ENCODE peak calls at places on chromosomes 6 and 20, in four cellular contexts. T, U, P and Q are unnamed samples.
A peak's percentile ranks its signal among the peaks of the same experiment; 100 is the strongest.

GRCh38 chr6:167566711-167567141 is 241.8 kb downstream of the TTLL2 start:
- DNase-seq in T (no peak), U (no peak), P (no peak), Q (no peak)

GRCh38 chr6:32982084-32982701 is 13.8 kb downstream of the BRD2 start:
- DNase-seq in T (no peak), U (no peak), P (no peak), Q (no peak)

GRCh38 chr6:14622135-14622534 is 504.6 kb downstream of the CD83 start:
- DNase-seq in T (no peak), U (no peak), P (no peak), Q (peak; percentile 97)

GRCh38 chr6:98787401-98787800 is 47.0 kb upstream of the POU3F2 start:
- DNase-seq in T (no peak), U (no peak), P (no peak), Q (no peak)

GRCh38 chr6:110514818-110515217 is 38.4 kb upstream of the SLC22A16 start:
- DNase-seq in T (no peak), U (no peak), P (no peak), Q (no peak)

GRCh38 chr20:16518068-16518783 is 55.0 kb downstream of the KIF16B start:
- DNase-seq in T (no peak), U (peak; percentile 60), P (peak; percentile 18), Q (peak; percentile 60)

GRCh38 chr20:14384411-14384810 is 47.0 kb upstream of the FLRT3 start:
- DNase-seq in T (no peak), U (no peak), P (no peak), Q (no peak)

GRCh38 chr6:148177589-148178233 is 164.9 kb upstream of the SASH1 start:
- DNase-seq in T (peak; percentile 89), U (peak; percentile 36), P (peak; percentile 54), Q (peak; percentile 30)

GRCh38 chr6:13307508-13307995 is 20.8 kb downstream of the TBC1D7 start:
- DNase-seq in T (peak; percentile 24), U (no peak), P (no peak), Q (no peak)

GRCh38 chr20:44123874-44124535 is 63.0 kb downstream of the JPH2 start:
- DNase-seq in T (no peak), U (no peak), P (no peak), Q (no peak)

GRCh38 chr6:105675715-105676397 is 273.0 kb upstream of the PREP start:
- DNase-seq in T (no peak), U (peak; percentile 12), P (no peak), Q (no peak)

GRCh38 chr6:90730191-90730673 is 143.4 kb upstream of the MAP3K7 start:
- DNase-seq in T (no peak), U (no peak), P (no peak), Q (no peak)

GRCh38 chr6:151101811-151102694 is 137.7 kb upstream of the AKAP12 start:
- DNase-seq in T (no peak), U (no peak), P (no peak), Q (no peak)

GRCh38 chr6:85143686-85144085 is 306.2 kb upstream of the NT5E start:
- DNase-seq in T (no peak), U (no peak), P (no peak), Q (no peak)

GRCh38 chr6:11096109-11096508 is 2.5 kb downstream of the SMIM13 start:
- DNase-seq in T (no peak), U (peak; percentile 27), P (no peak), Q (peak; percentile 76)
- TF ChIP-seq POLR2AphosphoS5 in T (no peak), U (no peak), P (no peak), Q (no peak)

GRCh38 chr20:22511943-22512910 is 72.1 kb downstream of the FOXA2 start:
- DNase-seq in T (no peak), U (no peak), P (peak; percentile 17), Q (peak; percentile 99)
- TF ChIP-seq RFX5 in T (no peak), U (no peak), P (no peak), Q (peak; percentile 51)

GRCh38 chr20:23096073-23096472 is 9.9 kb upstream of the CD93 start:
- DNase-seq in T (no peak), U (no peak), P (no peak), Q (no peak)

GRCh38 chr20:23095504-23095903 is 9.4 kb upstream of the CD93 start:
- DNase-seq in T (no peak), U (no peak), P (no peak), Q (no peak)

GRCh38 chr20:23097636-23098580 is 11.8 kb upstream of the CD93 start:
- DNase-seq in T (no peak), U (no peak), P (no peak), Q (no peak)

GRCh38 chr20:23094927-23095326 is 8.8 kb upstream of the CD93 start:
- DNase-seq in T (no peak), U (no peak), P (no peak), Q (no peak)

DNA sequence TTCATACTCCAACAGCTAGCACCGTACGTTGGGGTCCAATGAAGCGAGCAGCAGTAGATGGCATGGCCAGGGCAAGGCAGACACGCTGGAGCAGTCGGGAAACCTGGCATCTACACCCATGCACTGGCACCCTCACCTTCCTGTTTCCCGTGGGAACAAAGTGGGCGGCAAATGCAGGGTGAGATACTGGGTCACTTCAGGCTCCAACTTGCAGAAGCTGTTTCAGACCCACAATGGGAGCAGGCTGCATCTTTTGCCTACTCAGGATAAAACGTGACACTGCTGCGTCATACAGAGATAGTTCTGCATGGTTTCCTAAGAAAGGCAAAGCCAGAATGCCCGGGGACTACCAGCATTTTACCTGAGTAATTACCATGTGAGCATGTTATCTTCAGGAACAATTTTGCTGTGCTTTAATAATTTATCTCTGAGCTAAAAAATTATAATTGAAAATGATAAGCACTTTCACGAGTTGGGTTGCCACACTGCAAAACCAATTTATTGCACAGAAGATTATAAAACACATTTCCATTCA is 10.9 kb upstream of the CD93 start:
- DNase-seq in T (no peak), U (no peak), P (no peak), Q (no peak)
- TF ChIP-seq POLR2AphosphoS5 in T (no peak), U (no peak), P (no peak), Q (no peak)

DNA sequence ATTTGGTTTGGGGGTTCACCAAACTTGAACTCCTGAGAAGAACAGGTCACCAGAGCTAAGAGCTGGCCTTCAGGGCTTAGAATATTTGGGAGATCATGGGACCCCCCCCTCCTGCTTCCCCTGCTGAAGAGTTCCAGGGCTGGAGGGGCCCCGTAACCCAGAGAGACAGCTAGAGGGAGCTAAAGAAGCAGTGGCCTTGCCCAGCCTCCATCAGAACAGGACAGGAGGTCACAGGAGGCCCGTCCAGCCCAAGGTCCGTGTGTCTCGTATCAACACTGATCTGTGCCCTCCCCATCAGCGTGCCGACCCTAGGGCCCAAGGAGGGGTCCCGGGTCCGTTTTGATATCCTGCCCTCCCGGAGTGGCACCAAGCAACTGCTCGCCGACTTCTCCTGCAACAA is 40.6 kb upstream of the TGM6 start:
- DNase-seq in T (no peak), U (no peak), P (no peak), Q (no peak)
- TF ChIP-seq RFX5 in T (no peak), U (no peak), P (no peak), Q (no peak)

GRCh38 chr6:17470953-17471335 is 77.5 kb downstream of the CAP2 start:
- DNase-seq in T (no peak), U (no peak), P (no peak), Q (no peak)
- TF ChIP-seq POLR2AphosphoS5 in T (no peak), U (no peak), P (no peak), Q (no peak)

DNA sequence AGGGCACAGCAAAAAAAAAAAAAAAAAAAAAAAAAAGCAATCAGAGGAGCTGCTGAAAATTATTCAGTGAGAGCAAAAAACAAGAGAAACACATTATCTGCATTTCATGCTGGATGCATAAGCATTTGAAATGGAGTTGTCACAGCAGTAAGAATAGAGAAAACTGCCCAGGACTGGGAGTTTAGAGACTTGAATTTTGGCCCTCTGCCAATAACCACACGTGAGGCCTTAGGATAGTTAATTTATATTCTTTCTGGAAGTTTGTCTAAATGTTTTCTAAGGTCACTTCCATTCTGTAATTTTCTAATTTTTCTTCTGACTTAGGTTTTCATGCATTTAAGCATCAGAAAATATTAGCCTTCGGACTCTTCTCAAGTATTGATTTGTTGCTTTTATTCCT is 246.8 kb upstream of the STXBP5 start:
- DNase-seq in T (no peak), U (no peak), P (no peak), Q (no peak)
- TF ChIP-seq RFX5 in T (no peak), U (no peak), P (no peak), Q (no peak)

GRCh38 chr6:41735427-41736206 is at the start of gene TFEB:
- DNase-seq in T (peak; percentile 98), U (peak; percentile 96), P (peak; percentile 98), Q (peak; percentile 90)
- TF ChIP-seq POLR2AphosphoS5 in T (no peak), U (no peak), P (no peak), Q (no peak)

GRCh38 chr6:74420221-74420620 is 724.2 kb downstream of the CD109 start:
- DNase-seq in T (no peak), U (no peak), P (no peak), Q (peak; percentile 15)
- TF ChIP-seq RFX5 in T (no peak), U (no peak), P (no peak), Q (no peak)

DNA sequence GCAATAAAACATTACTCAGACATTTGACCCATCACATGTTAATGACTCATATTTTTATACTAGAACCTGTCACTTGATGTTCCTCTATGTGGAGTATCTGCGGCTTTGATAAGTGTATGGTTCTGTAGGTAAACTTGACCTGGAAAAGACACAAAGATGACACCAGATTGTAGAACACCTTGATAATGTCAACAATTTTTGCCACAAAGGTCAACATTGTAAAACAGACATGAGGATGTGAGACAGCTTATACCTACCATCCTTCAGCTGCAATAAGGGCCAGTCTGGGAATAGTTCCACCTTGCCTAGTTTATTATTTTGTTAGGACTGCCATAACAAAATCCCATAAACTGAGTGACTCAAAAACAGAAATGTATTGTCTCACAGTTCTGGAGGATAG is 202.4 kb downstream of the LMBRD1 start:
- DNase-seq in T (no peak), U (no peak), P (no peak), Q (no peak)
- TF ChIP-seq POLR2AphosphoS5 in T (no peak), U (no peak), P (no peak), Q (no peak)

GRCh38 chr6:43670623-43670986 is 17.0 kb downstream of the MRPS18A start:
- DNase-seq in T (no peak), U (no peak), P (no peak), Q (no peak)

GRCh38 chr6:43674921-43675320 is 12.7 kb downstream of the MRPS18A start:
- DNase-seq in T (no peak), U (no peak), P (no peak), Q (no peak)

GRCh38 chr6:43671801-43672690 is 15.5 kb downstream of the MRPS18A start:
- DNase-seq in T (no peak), U (no peak), P (no peak), Q (peak; percentile 88)

GRCh38 chr6:43671011-43671800 is 16.4 kb downstream of the MRPS18A start:
- DNase-seq in T (no peak), U (no peak), P (no peak), Q (no peak)

GRCh38 chr6:43673444-43674063 is 14.0 kb downstream of the MRPS18A start:
- DNase-seq in T (no peak), U (no peak), P (no peak), Q (no peak)
- TF ChIP-seq RFX5 in T (no peak), U (no peak), P (no peak), Q (no peak)